ENCODE peak calls at places on chromosomes 7 and 10, in four cellular contexts. One of them, this sample, is unnamed.
A peak's percentile ranks its signal among the peaks of the same experiment; 100 is the strongest.

GRCh38 chr7:137804819-137805218 is 42.0 kb downstream of the DGKI start:
- DNase-seq in A549: no peak
- DNase-seq in WTC11: no peak
- DNase-seq in SK-N-SH: no peak
- DNase-seq in this sample: no peak

GRCh38 chr7:128827248-128827958 is 2.8 kb upstream of the FLNC start:
- DNase-seq in A549: no peak
- DNase-seq in WTC11: no peak
- DNase-seq in SK-N-SH: peak; percentile 44
- DNase-seq in this sample: peak; percentile 63

GRCh38 chr7:28044825-28045224 is 135.8 kb downstream of the JAZF1 start:
- DNase-seq in A549: no peak
- DNase-seq in WTC11: no peak
- DNase-seq in SK-N-SH: no peak
- DNase-seq in this sample: no peak

GRCh38 chr10:69506834-69507643 is 55.8 kb downstream of the TSPAN15 start:
- DNase-seq in A549: peak; percentile 27
- DNase-seq in WTC11: peak; percentile 28
- DNase-seq in SK-N-SH: peak; percentile 21
- DNase-seq in this sample: no peak

GRCh38 chr7:24764972-24765744 is 7.9 kb upstream of the GSDME start:
- DNase-seq in A549: no peak
- DNase-seq in WTC11: no peak
- DNase-seq in SK-N-SH: peak; percentile 61
- DNase-seq in this sample: no peak

GRCh38 chr10:1089017-1089689 is 33.0 kb downstream of the WDR37 start:
- DNase-seq in A549: no peak
- DNase-seq in WTC11: no peak
- DNase-seq in SK-N-SH: no peak
- DNase-seq in this sample: no peak

GRCh38 chr7:50357346-50357745 is 52.8 kb downstream of the IKZF1 start:
- DNase-seq in A549: no peak
- DNase-seq in WTC11: no peak
- DNase-seq in SK-N-SH: no peak
- DNase-seq in this sample: no peak

GRCh38 chr10:122473116-122473515 is 11.8 kb downstream of the HTRA1 start:
- DNase-seq in A549: no peak
- DNase-seq in WTC11: no peak
- DNase-seq in SK-N-SH: no peak
- DNase-seq in this sample: no peak

GRCh38 chr7:149856-150636 is 42.3 kb upstream of the FAM20C start:
- DNase-seq in A549: no peak
- DNase-seq in WTC11: peak; percentile 44
- DNase-seq in SK-N-SH: peak; percentile 80
- DNase-seq in this sample: no peak

GRCh38 chr7:12423355-12423994 is 19.8 kb upstream of the VWDE start:
- DNase-seq in A549: peak; percentile 38
- DNase-seq in WTC11: no peak
- DNase-seq in SK-N-SH: no peak
- DNase-seq in this sample: no peak

GRCh38 chr7:43278088-43278644 is 165.7 kb downstream of the HECW1 start:
- DNase-seq in A549: no peak
- DNase-seq in WTC11: no peak
- DNase-seq in SK-N-SH: no peak
- DNase-seq in this sample: no peak

GRCh38 chr7:24052572-24053223 is 231.3 kb upstream of the NPY start:
- DNase-seq in A549: no peak
- DNase-seq in WTC11: no peak
- DNase-seq in SK-N-SH: no peak
- DNase-seq in this sample: no peak

GRCh38 chr7:104900525-104900924 is 113.5 kb upstream of the KMT2E start:
- DNase-seq in A549: no peak
- DNase-seq in WTC11: no peak
- DNase-seq in SK-N-SH: no peak
- DNase-seq in this sample: peak; percentile 3

GRCh38 chr7:30166155-30166840 is 31.5 kb downstream of the MTURN start:
- DNase-seq in A549: no peak
- DNase-seq in WTC11: no peak
- DNase-seq in SK-N-SH: no peak
- DNase-seq in this sample: no peak

GRCh38 chr10:63698815-63699205 is 177.6 kb downstream of the REEP3 start:
- DNase-seq in A549: no peak
- DNase-seq in WTC11: no peak
- DNase-seq in SK-N-SH: no peak
- DNase-seq in this sample: no peak

GRCh38 chr7:92709150-92709549 is 119.0 kb upstream of the FAM133B start:
- DNase-seq in A549: no peak
- DNase-seq in WTC11: no peak
- DNase-seq in SK-N-SH: no peak
- DNase-seq in this sample: no peak

GRCh38 chr10:69123306-69123746 is 652 bp upstream of the VPS26A start:
- DNase-seq in A549: peak; percentile 77
- DNase-seq in WTC11: peak; percentile 60
- DNase-seq in SK-N-SH: peak; percentile 72
- DNase-seq in this sample: peak; percentile 81

GRCh38 chr7:154874409-154875113 is 128.4 kb downstream of the PAXIP1 start:
- DNase-seq in A549: no peak
- DNase-seq in WTC11: no peak
- DNase-seq in SK-N-SH: no peak
- DNase-seq in this sample: no peak

GRCh38 chr7:30800785-30801252 is 29.6 kb downstream of the MINDY4 start:
- DNase-seq in A549: peak; percentile 58
- DNase-seq in WTC11: peak; percentile 55
- DNase-seq in SK-N-SH: peak; percentile 89
- DNase-seq in this sample: peak; percentile 72

GRCh38 chr10:58239561-58240169 is 28.0 kb downstream of the IPMK start:
- DNase-seq in A549: no peak
- DNase-seq in WTC11: no peak
- DNase-seq in SK-N-SH: no peak
- DNase-seq in this sample: no peak

GRCh38 chr10:62188021-62188616 is 80.5 kb downstream of the RTKN2 start:
- DNase-seq in A549: no peak
- DNase-seq in WTC11: no peak
- DNase-seq in SK-N-SH: no peak
- DNase-seq in this sample: no peak

GRCh38 chr7:117478796-117479479 is 887 bp upstream of the CFTR start:
- DNase-seq in A549: no peak
- DNase-seq in WTC11: no peak
- DNase-seq in SK-N-SH: no peak
- DNase-seq in this sample: no peak

DNA sequence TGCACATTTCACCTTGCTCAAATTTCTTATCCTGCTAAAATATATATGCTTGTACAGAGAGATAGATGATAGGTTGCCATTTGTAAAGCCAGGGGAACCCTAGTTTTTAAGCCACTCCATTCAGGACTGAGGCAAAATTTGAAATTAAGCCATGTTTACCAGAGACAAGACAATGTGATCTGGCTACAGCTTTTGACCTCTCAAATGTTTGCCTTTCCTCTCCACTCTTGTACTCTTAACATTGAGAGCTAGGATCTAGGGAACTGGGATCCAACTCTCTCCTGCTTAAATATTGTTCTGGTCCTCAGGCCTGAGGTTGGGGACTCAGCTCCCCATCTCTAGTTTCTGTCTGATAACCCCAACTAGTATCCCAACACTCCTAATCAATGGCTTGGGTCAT is 15.9 kb downstream of the HYAL4 start:
- DNase-seq in A549: no peak
- DNase-seq in WTC11: no peak
- DNase-seq in SK-N-SH: no peak
- DNase-seq in this sample: no peak
- TF ChIP-seq MAX in A549: no peak
- TF ChIP-seq MAX in WTC11: no peak
- TF ChIP-seq MAX in SK-N-SH: no peak
- TF ChIP-seq MAX in this sample: no peak

GRCh38 chr7:36190447-36191291 is 37.6 kb downstream of the EEPD1 start:
- DNase-seq in A549: no peak
- DNase-seq in WTC11: no peak
- DNase-seq in SK-N-SH: no peak
- DNase-seq in this sample: no peak
- TF ChIP-seq MAX in A549: no peak
- TF ChIP-seq MAX in WTC11: no peak
- TF ChIP-seq MAX in SK-N-SH: no peak
- TF ChIP-seq MAX in this sample: no peak

DNA sequence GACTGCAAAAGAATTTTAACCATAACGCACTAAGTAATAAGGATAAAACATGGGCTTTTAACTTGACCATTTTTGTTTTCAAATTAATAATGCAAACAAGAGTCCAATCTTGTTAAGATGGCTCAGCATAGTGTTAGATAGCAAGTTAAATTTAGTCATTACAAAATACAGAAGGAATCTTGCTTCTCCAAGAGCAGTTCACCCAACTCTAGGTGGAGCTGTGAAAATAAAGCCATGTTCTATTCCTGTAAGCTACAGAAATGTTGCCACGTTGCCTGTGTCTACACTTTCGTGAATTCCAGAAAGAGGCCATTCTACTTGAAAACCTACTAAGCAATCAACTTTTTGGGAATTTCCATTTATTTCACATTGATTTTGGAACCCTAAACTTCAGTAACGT is 191.9 kb downstream of the SFMBT2 start:
- DNase-seq in A549: peak; percentile 30
- DNase-seq in WTC11: no peak
- DNase-seq in SK-N-SH: no peak
- DNase-seq in this sample: no peak
- TF ChIP-seq MAX in A549: no peak
- TF ChIP-seq MAX in WTC11: no peak
- TF ChIP-seq MAX in SK-N-SH: no peak
- TF ChIP-seq MAX in this sample: no peak

GRCh38 chr10:121088524-121088923 is 237.4 kb downstream of the WDR11 start:
- DNase-seq in A549: peak; percentile 16
- DNase-seq in WTC11: peak; percentile 55
- DNase-seq in SK-N-SH: peak; percentile 49
- DNase-seq in this sample: no peak
- TF ChIP-seq MAX in A549: no peak
- TF ChIP-seq MAX in WTC11: no peak
- TF ChIP-seq MAX in SK-N-SH: no peak
- TF ChIP-seq MAX in this sample: no peak

GRCh38 chr10:132382231-132382922 is 14.6 kb upstream of the PWWP2B start:
- DNase-seq in A549: no peak
- DNase-seq in WTC11: no peak
- DNase-seq in SK-N-SH: no peak
- DNase-seq in this sample: no peak
- TF ChIP-seq MAX in A549: no peak
- TF ChIP-seq MAX in WTC11: no peak
- TF ChIP-seq MAX in SK-N-SH: no peak
- TF ChIP-seq MAX in this sample: no peak

DNA sequence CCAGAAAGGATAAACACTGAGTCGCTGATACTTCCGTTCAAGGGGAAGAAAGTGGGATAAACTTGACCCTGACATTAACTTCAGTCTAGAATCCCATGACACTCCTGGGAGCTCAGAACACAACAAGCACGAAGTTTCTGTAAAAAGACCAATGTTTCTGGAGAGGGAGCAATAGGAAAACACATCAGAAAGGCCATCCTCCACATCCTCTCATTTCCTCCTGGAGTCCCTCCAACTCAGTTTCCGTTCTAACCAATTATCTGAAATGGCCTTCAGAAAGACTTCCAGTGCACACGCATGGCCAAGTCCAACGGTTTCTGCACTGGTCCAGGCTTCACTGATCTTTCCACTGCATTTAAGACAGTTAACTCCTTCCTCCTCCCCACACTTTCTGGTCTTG is 113.4 kb downstream of the SORBS1 start:
- DNase-seq in A549: no peak
- DNase-seq in WTC11: no peak
- DNase-seq in SK-N-SH: no peak
- DNase-seq in this sample: no peak
- TF ChIP-seq MAX in A549: no peak
- TF ChIP-seq MAX in WTC11: no peak
- TF ChIP-seq MAX in SK-N-SH: no peak
- TF ChIP-seq MAX in this sample: no peak

GRCh38 chr10:73810358-73810734 is 1.1 kb downstream of the NDST2 start:
- DNase-seq in A549: no peak
- DNase-seq in WTC11: no peak
- DNase-seq in SK-N-SH: no peak
- DNase-seq in this sample: no peak

GRCh38 chr10:73809061-73809818 is 2.2 kb downstream of the NDST2 start:
- DNase-seq in A549: no peak
- DNase-seq in WTC11: no peak
- DNase-seq in SK-N-SH: no peak
- DNase-seq in this sample: no peak

GRCh38 chr10:73813333-73813732 is 1.9 kb upstream of the NDST2 start:
- DNase-seq in A549: no peak
- DNase-seq in WTC11: no peak
- DNase-seq in SK-N-SH: no peak
- DNase-seq in this sample: no peak

GRCh38 chr10:73812662-73813061 is 1.3 kb upstream of the NDST2 start:
- DNase-seq in A549: no peak
- DNase-seq in WTC11: peak; percentile 31
- DNase-seq in SK-N-SH: no peak
- DNase-seq in this sample: no peak

DNA sequence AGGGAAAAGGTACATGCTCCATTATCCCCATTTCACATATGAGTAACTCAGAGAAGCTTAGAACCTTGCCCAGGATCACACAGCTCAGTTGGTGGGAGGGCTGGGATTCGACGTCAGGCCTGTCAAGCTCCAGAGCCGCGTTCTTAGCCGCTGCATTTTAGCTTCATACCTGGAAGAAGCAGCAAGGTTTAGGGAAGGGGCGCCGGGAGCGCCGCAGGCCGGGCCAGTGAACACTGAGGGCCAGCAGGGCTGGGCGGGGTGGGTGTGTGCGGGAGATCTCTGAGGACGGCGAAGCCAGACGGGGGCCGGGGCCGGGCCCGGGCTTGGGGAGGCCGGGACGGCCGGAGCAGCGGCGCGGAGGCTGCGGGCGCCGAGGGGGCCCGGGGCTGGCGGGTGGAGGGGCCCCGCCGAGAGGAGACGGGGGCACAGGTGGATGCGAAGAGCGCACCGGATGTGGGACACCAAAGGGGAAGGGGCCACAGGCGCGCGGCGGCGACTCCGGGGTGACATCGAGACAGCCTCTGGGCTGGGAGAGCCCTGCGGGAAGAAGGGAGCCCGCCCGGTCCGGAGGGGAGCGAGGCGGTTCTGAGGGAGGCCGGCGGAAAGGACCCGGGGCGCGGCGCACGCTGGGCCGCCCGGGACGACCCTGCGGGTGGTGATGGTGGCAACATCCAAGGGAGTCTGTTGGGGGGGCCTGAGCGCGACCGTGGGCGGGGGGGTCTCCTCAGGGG is 498 bp downstream of the NDST2 start:
- DNase-seq in A549: peak; percentile 29
- DNase-seq in WTC11: peak; percentile 63
- DNase-seq in SK-N-SH: no peak
- DNase-seq in this sample: peak; percentile 71
- TF ChIP-seq MAX in A549: no peak
- TF ChIP-seq MAX in WTC11: no peak
- TF ChIP-seq MAX in SK-N-SH: no peak
- TF ChIP-seq MAX in this sample: no peak